ENCODE peak calls at places on chromosomes 7 and 10, in four cellular contexts. Y is GM23338, Z is GM12878, W is HepG2. L is an unnamed sample.
A peak's percentile ranks its signal among the peaks of the same experiment; 100 is the strongest.

GRCh38 chr7:40865441-40866233 is 730.8 kb downstream of the SUGCT start:
- DNase-seq in Y (peak; percentile 3), Z (no peak), W (no peak), L (no peak)

GRCh38 chr7:2821842-2822507 is 22.1 kb downstream of the GNA12 start:
- DNase-seq in Y (no peak), Z (no peak), W (no peak), L (no peak)

GRCh38 chr7:98056580-98056979 is 50.1 kb upstream of the LMTK2 start:
- DNase-seq in Y (no peak), Z (no peak), W (no peak), L (no peak)

GRCh38 chr7:122166708-122167107 is 22.7 kb upstream of the AASS start:
- DNase-seq in Y (no peak), Z (no peak), W (no peak), L (no peak)

GRCh38 chr10:37488792-37489657 is 363.6 kb downstream of the ANKRD30A start:
- DNase-seq in Y (no peak), Z (no peak), W (peak; percentile 1), L (no peak)

GRCh38 chr7:100173806-100174495 is 3.2 kb downstream of the GPC2 start:
- DNase-seq in Y (no peak), Z (no peak), W (no peak), L (peak; percentile 17)

GRCh38 chr10:122190553-122190952 is 80.5 kb upstream of the BTBD16 start:
- DNase-seq in Y (no peak), Z (no peak), W (no peak), L (no peak)

GRCh38 chr7:144731661-144732060 is 104.2 kb downstream of the TPK1 start:
- DNase-seq in Y (no peak), Z (no peak), W (no peak), L (no peak)

GRCh38 chr10:93701903-93702277 is 502 bp downstream of the FRA10AC1 start:
- DNase-seq in Y (peak; percentile 34), Z (no peak), W (peak; percentile 7), L (peak; percentile 17)

GRCh38 chr7:44108768-44109750 is 4.9 kb downstream of the AEBP1 start:
- DNase-seq in Y (no peak), Z (no peak), W (no peak), L (peak; percentile 48)

GRCh38 chr7:67771840-67772605 is 775.4 kb downstream of the TYW1 start:
- DNase-seq in Y (no peak), Z (no peak), W (no peak), L (no peak)

GRCh38 chr10:70772627-70773026 is 12.6 kb downstream of the TBATA start:
- DNase-seq in Y (no peak), Z (no peak), W (no peak), L (no peak)

GRCh38 chr7:33744293-33744692 is 161.0 kb upstream of the BMPER start:
- DNase-seq in Y (peak; percentile 72), Z (no peak), W (peak; percentile 58), L (peak; percentile 54)

GRCh38 chr7:107560898-107561516 is 2.7 kb downstream of the COG5 start:
- DNase-seq in Y (no peak), Z (no peak), W (no peak), L (no peak)

GRCh38 chr10:110226555-110226925 is 19.1 kb downstream of the MXI1 start:
- DNase-seq in Y (peak; percentile 94), Z (no peak), W (peak; percentile 60), L (peak; percentile 87)

GRCh38 chr7:51160411-51160810 is 156.2 kb downstream of the COBL start:
- DNase-seq in Y (no peak), Z (no peak), W (no peak), L (no peak)

GRCh38 chr7:128356546-128357365 is 4.7 kb downstream of the PRRT4 start:
- DNase-seq in Y (no peak), Z (no peak), W (no peak), L (no peak)

GRCh38 chr7:23679898-23680416 is at the start of gene FAM221A:
- DNase-seq in Y (peak; percentile 94), Z (peak; percentile 36), W (no peak), L (no peak)
- TF ChIP-seq JUNB in Y (no peak), Z (no peak), W (no peak), L (no peak)

DNA sequence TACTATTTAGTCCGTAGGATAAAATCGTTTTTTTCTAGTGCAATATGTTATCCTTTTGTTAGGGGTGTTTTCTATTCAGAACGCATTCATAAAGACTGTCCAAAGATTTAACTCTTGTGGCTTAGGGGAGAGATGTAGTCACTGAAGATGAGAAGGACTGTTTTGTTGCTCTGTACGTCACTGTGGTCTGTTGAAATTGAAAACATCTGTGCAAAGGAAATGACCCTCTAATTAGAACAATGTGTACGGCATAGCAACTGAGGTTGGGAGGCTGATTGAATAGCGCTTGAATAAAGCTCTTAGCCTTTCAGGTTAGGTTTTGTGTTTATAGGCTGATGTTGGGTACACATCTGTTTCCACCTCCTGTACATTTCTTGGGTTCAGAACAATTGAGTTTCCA is 453.4 kb upstream of the AKR1E2 start:
- DNase-seq in Y (no peak), Z (no peak), W (no peak), L (no peak)
- TF ChIP-seq POLR2AphosphoS5 in Y (no peak), Z (no peak), W (no peak), L (no peak)

DNA sequence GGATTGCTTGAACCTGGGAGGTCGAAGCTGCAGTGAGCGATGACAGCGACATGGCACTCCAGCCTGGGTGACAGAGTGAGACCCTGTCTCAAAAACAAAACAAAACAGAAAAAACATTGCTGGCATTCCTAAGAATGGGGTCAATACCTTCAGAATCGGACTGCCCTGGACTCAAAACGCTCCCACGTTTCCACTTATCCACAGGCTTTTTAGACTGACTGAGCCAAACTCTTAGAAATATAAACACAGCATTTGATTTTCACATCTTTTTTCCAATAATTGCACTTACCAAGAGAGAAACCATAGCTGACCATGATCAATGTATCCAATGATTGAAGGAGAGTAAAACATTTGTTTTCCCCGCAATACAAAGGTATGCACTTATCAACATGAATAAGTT is 59.5 kb upstream of the CUX1 start:
- DNase-seq in Y (no peak), Z (no peak), W (no peak), L (no peak)
- TF ChIP-seq JUNB in Y (no peak), Z (no peak), W (no peak), L (no peak)

GRCh38 chr10:17214991-17215781 is 12.9 kb upstream of the VIM start:
- DNase-seq in Y (no peak), Z (no peak), W (no peak), L (no peak)

GRCh38 chr10:17215782-17216122 is 12.3 kb upstream of the VIM start:
- DNase-seq in Y (no peak), Z (no peak), W (no peak), L (no peak)

GRCh38 chr10:17217661-17218306 is 10.3 kb upstream of the VIM start:
- DNase-seq in Y (no peak), Z (no peak), W (no peak), L (no peak)

GRCh38 chr10:17216901-17217395 is 11.1 kb upstream of the VIM start:
- DNase-seq in Y (no peak), Z (no peak), W (no peak), L (no peak)

GRCh38 chr10:17216217-17216900 is 11.7 kb upstream of the VIM start:
- DNase-seq in Y (no peak), Z (peak; percentile 82), W (peak; percentile 47), L (peak; percentile 87)
- TF ChIP-seq POLR2AphosphoS5 in Y (no peak), Z (no peak), W (no peak), L (no peak)

GRCh38 chr7:26508917-26509316 is 217.3 kb downstream of the SNX10 start:
- DNase-seq in Y (peak; percentile 66), Z (no peak), W (no peak), L (no peak)
- TF ChIP-seq JUNB in Y (no peak), Z (no peak), W (no peak), L (no peak)

GRCh38 chr10:20760450-20760849 is 136.7 kb downstream of the NEBL start:
- DNase-seq in Y (no peak), Z (no peak), W (no peak), L (no peak)
- TF ChIP-seq POLR2AphosphoS5 in Y (no peak), Z (no peak), W (no peak), L (no peak)

DNA sequence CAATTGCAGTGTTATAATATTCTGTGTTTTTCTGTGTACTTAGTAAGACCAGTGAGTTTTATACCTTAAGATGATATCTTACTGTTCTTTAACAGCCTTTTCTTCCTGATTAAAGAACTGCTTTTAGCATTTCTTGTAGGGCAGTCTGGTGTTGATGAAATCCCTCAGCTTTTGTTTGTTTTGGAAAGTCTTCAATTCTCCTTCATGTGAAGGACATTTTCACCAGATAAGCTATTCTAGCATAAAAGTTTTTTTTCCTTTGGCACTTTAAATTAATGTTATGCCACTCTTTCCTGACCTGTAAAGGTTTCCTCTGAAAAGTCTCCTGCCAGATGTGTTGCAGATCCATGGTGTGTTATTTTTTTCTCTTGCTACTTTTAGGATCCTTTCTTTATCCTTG is 1059.8 kb downstream of the LRMDA start:
- DNase-seq in Y (no peak), Z (no peak), W (no peak), L (no peak)
- TF ChIP-seq JUNB in Y (no peak), Z (no peak), W (no peak), L (no peak)

GRCh38 chr10:24524314-24524713 is 199.4 kb downstream of the ARHGAP21 start:
- DNase-seq in Y (no peak), Z (no peak), W (no peak), L (no peak)

GRCh38 chr10:24528960-24529359 is 194.7 kb downstream of the ARHGAP21 start:
- DNase-seq in Y (no peak), Z (no peak), W (no peak), L (no peak)

GRCh38 chr10:24531439-24531838 is 192.2 kb downstream of the ARHGAP21 start:
- DNase-seq in Y (no peak), Z (no peak), W (no peak), L (no peak)

DNA sequence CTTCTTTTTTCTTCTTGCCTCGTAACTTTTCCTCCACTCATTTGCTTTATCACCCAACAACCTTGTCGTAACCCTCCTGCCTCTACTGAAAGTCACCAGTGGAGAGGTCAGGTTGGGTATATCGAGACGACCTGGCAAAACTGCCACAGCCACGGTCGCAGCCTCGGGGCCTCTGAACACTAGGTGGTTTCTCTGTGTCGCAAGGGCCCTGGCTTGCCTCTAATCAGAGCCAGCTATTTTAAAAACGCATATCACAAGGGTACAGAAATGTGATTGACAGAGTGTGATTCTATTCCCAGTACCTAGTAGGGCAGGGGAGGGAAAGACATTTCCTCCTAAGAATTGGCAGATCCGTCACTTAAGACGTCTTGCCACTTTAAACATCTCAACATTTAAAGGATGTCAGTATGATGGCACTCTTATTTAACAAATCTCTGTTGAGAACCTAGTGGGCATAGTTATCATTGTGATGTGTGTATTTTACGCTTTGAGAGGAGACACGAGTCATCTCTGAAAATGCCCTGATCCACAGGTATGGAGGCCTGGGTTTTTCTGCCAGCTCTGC is 197.5 kb downstream of the ARHGAP21 start:
- DNase-seq in Y (no peak), Z (no peak), W (no peak), L (no peak)
- TF ChIP-seq POLR2AphosphoS5 in Y (no peak), Z (no peak), W (no peak), L (no peak)

DNA sequence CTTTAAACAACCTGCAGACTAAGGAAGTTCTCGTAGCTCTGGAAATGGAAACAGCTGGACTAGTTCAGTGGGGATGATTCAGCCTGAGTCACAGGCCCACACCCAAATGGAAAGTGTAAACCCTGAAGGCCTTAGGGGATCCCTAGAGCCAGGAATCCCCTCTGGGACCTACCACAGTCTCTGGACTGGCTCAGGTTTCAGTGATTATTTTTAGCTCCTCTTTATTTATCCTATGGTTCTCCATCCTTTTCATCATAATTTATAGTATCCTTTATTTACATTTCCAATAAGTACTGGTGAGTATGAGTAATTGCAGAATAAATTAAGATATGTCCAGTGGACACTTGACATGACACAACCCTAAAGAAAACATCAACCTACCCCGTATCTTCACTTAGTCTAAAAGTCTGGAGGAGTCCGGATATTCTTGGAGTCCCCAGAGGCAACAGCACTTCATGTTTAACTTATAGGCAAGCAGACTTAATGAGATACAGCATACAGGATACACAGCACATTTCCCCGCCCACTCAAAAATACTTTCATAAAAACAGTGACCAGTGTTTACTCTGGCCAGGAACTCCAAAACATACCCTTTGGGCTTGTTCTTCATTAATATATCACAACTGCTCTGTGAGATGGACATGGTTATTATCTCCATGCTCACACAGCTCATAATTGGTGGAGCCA is 28.4 kb upstream of the SEMA3E start:
- DNase-seq in Y (no peak), Z (no peak), W (no peak), L (no peak)
- TF ChIP-seq JUNB in Y (no peak), Z (no peak), W (no peak), L (no peak)